ENCODE peak calls at places on chromosome 6, in ten cellular contexts. E is GOT3; U is CD8-positive, alpha-beta T cell; T is esophagus muscularis mucosa; W is ovary; O is thoracic aorta; I is fibroblast of lung; X is AG09309; P is heart right ventricle; M is NCI-H1092. H is an unnamed sample.
A peak's percentile ranks its signal among the peaks of the same experiment; 100 is the strongest.

GRCh38 chr6:128471907-128472306 is 48.5 kb downstream of the PTPRK start:
- DNase-seq in E (no peak), U (no peak), T (no peak), W (no peak), O (no peak), I (no peak), X (no peak), P (no peak), M (no peak), H (no peak)

GRCh38 chr6:158311193-158311592 is 1.1 kb upstream of the TULP4 start:
- DNase-seq in E (no peak), U (no peak), T (no peak), W (no peak), O (no peak), I (no peak), X (no peak), P (no peak), M (no peak), H (no peak)

GRCh38 chr6:4397307-4397706 is 261.9 kb upstream of the ECI2 start:
- DNase-seq in E (no peak), U (no peak), T (no peak), W (no peak), O (no peak), I (no peak), X (no peak), P (peak; percentile 27), M (no peak), H (no peak)

GRCh38 chr6:39665871-39666270 is 59.3 kb downstream of the KIF6 start:
- DNase-seq in E (no peak), U (no peak), T (no peak), W (no peak), O (no peak), I (no peak), X (no peak), P (no peak), M (no peak), H (no peak)

GRCh38 chr6:27250955-27251671 is 3.6 kb downstream of the PRSS16 start:
- DNase-seq in E (no peak), U (no peak), T (no peak), W (peak; percentile 79), O (no peak), I (no peak), X (no peak), P (peak; percentile 12), M (peak; percentile 24), H (peak; percentile 40)

GRCh38 chr6:92826633-92827032 is 592.7 kb downstream of the EPHA7 start:
- DNase-seq in E (no peak), U (no peak), T (no peak), W (no peak), O (no peak), I (no peak), X (no peak), P (no peak), M (no peak), H (peak; percentile 3)

GRCh38 chr6:33668914-33669313 is 42.6 kb downstream of the UQCC2 start:
- DNase-seq in E (no peak), U (no peak), T (no peak), W (no peak), O (no peak), I (no peak), X (no peak), P (no peak), M (no peak), H (no peak)

GRCh38 chr6:126444874-126445273 is 105.0 kb downstream of the CENPW start:
- DNase-seq in E (no peak), U (no peak), T (no peak), W (no peak), O (no peak), I (peak; percentile 28), X (no peak), P (no peak), M (no peak), H (no peak)

GRCh38 chr6:131744888-131745287 is 34.1 kb upstream of the CTAGE9 start:
- DNase-seq in E (no peak), U (no peak), T (no peak), W (no peak), O (no peak), I (no peak), X (no peak), P (no peak), M (no peak), H (no peak)

H was measured in GM12878.